ENCODE peak calls at places on chromosome 15, in five cellular contexts. O is fibroblast of pulmonary artery, E is cardiac muscle cell, D is cardiac fibroblast, T is psoas muscle. Y is an unnamed sample.

GRCh38 chr15:25525741-25526140 is 86.9 kb upstream of the UBE3A start:
- DNase-seq in O (no peak), E (no peak), D (no peak), T (no peak), Y (no peak)

GRCh38 chr15:98616397-98616796 is 31.9 kb upstream of the IGF1R start:
- DNase-seq in O (no peak), E (no peak), D (no peak), T (no peak), Y (no peak)

GRCh38 chr15:70240082-70240481 is 142.4 kb upstream of the TLE3 start:
- DNase-seq in O (no peak), E (no peak), D (no peak), T (no peak), Y (no peak)

GRCh38 chr15:98648654-98649537 is 557 bp downstream of the IGF1R start:
- DNase-seq in O (peak), E (peak), D (peak), T (peak), Y (no peak)

GRCh38 chr15:85282504-85283115 is 97.8 kb upstream of the AKAP13 start:
- DNase-seq in O (peak), E (peak), D (peak), T (peak), Y (no peak)

GRCh38 chr15:80059786-80060489 is 462 bp downstream of the ZFAND6 start:
- DNase-seq in O (peak), E (peak), D (no peak), T (peak), Y (no peak)

GRCh38 chr15:43748376-43748775 is 2.1 kb downstream of the PDIA3 start:
- DNase-seq in O (peak), E (peak), D (peak), T (no peak), Y (no peak)

GRCh38 chr15:31247404-31247803 is 79.2 kb upstream of the KLF13 start:
- DNase-seq in O (no peak), E (no peak), D (no peak), T (no peak), Y (no peak)

GRCh38 chr15:90016721-90017120 is 15.6 kb downstream of the ZNF710 start:
- DNase-seq in O (no peak), E (no peak), D (no peak), T (no peak), Y (no peak)

GRCh38 chr15:100172356-100173024 is 169.3 kb downstream of the ADAMTS17 start:
- DNase-seq in O (no peak), E (no peak), D (no peak), T (no peak), Y (no peak)

GRCh38 chr15:28043625-28044520 is 55.2 kb downstream of the OCA2 start:
- DNase-seq in O (no peak), E (no peak), D (no peak), T (no peak), Y (no peak)

DNA sequence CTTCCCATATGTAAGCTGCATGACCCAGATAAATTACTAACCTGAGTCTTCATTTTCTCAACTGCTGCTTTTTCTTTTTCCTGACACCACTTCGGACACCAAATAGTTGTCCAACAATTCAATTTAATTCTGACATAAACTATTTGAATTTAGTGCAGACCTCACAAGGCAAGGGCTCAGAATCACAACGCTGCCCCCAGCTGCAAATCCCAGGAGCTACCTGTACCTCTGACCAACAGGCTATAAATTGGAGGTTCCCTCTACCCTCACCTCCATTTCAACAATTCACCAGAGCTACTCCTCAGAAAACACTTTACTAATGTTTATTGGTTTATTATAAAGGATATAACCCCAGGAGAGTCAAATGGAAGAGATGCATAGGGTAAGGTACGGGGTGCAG is 737.6 kb downstream of the NTRK3 start:
- DNase-seq in O (no peak), E (no peak), D (no peak), T (no peak), Y (no peak)
- TF ChIP-seq CTCF in O (no peak), E (no peak), D (no peak), T (no peak), Y (no peak)

GRCh38 chr15:61680260-61681037 is 379.8 kb downstream of the VPS13C start:
- DNase-seq in O (no peak), E (no peak), D (no peak), T (no peak), Y (no peak)
- H3K4me3 ChIP-seq in O (no peak), E (no peak), D (no peak), T (no peak), Y (no peak)

DNA sequence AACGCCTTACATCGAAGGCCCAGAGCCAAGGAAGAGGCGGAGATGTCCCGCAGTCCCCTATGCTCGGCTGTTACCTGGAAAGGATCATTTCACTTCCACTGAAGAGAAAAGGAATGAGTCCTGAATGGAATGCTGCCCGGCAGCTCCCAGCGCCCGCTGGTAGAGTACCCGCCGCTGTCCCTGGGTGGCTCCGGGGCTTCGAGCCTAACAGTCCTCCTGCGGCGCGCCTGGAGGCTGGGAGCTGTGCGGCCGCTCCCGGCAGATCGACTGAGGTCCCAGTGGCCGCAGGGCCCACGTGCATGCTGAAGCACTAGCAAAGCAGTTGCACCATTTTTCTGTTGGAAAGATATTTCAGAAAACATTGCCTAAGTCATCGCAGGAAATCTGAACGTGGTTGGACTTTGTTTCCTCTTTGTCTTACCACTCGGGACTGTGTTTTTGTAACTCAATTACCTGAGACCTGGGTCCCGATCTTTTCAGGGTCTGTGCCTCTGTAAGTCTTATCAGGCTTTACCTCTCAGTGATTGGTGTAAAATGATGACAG is 984 bp downstream of the RNU6-1 start:
- DNase-seq in O (peak), E (peak), D (peak), T (peak), Y (no peak)
- TF ChIP-seq CTCF in O (no peak), E (no peak), D (no peak), T (no peak), Y (no peak)

GRCh38 chr15:32859246-32859645 is 141.4 kb downstream of the GREM1 start:
- DNase-seq in O (no peak), E (no peak), D (no peak), T (no peak), Y (no peak)

GRCh38 chr15:32864051-32864450 is 146.2 kb downstream of the GREM1 start:
- DNase-seq in O (no peak), E (peak), D (no peak), T (no peak), Y (no peak)

GRCh38 chr15:32859996-32860395 is 142.2 kb downstream of the GREM1 start:
- DNase-seq in O (no peak), E (no peak), D (no peak), T (no peak), Y (no peak)

GRCh38 chr15:32864841-32865240 is 147.0 kb downstream of the GREM1 start:
- DNase-seq in O (no peak), E (no peak), D (no peak), T (no peak), Y (no peak)

GRCh38 chr15:32861741-32862140 is 143.9 kb downstream of the GREM1 start:
- DNase-seq in O (no peak), E (peak), D (peak), T (peak), Y (no peak)
- H3K4me3 ChIP-seq in O (no peak), E (no peak), D (no peak), T (peak), Y (peak)

GRCh38 chr15:101250931-101251829 is 668 bp downstream of the CHSY1 start:
- DNase-seq in O (no peak), E (peak), D (peak), T (peak), Y (no peak)

GRCh38 chr15:101251830-101252820 is at the start of gene CHSY1:
- DNase-seq in O (peak), E (peak), D (peak), T (peak), Y (peak)

GRCh38 chr15:101254157-101255065 is 2.6 kb upstream of the CHSY1 start:
- DNase-seq in O (no peak), E (no peak), D (no peak), T (no peak), Y (no peak)

GRCh38 chr15:101255066-101255415 is 3.2 kb upstream of the CHSY1 start:
- DNase-seq in O (no peak), E (no peak), D (no peak), T (no peak), Y (no peak)

GRCh38 chr15:101252836-101253235 is 988 bp upstream of the CHSY1 start:
- DNase-seq in O (no peak), E (no peak), D (no peak), T (no peak), Y (no peak)
- TF ChIP-seq CTCF in O (no peak), E (no peak), D (no peak), T (no peak), Y (no peak)

GRCh38 chr15:45199136-45199810 is 11.5 kb upstream of the SHF start:
- DNase-seq in O (no peak), E (no peak), D (peak), T (no peak), Y (no peak)
- H3K4me3 ChIP-seq in O (peak), E (peak), D (peak), T (peak), Y (peak)

DNA sequence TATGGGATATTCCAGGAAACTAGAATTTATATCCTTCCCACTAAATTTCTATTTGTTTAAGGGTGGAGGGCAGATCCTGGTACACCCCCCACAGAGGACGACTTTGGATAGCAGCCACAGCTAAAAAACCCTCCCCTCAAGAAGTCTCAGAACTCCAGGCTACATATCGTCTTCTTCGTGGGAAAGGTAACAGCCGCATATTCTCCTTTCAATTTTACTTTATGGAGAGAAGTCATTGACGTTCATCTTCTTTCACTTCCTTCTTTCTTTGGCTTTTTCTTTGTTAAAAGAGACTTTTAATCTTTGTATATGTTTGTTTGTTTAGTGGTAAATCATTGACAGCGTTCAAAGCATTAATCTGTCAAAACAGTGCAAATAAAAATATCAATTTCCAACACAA is 36.3 kb downstream of the TRIP4 start:
- DNase-seq in O (no peak), E (no peak), D (no peak), T (no peak), Y (no peak)
- TF ChIP-seq CTCF in O (no peak), E (no peak), D (no peak), T (no peak), Y (no peak)

Y was measured in HFF-Myc.